ENCODE peak calls at places on chromosome 13, in seven cellular contexts. B, Y, A, E, Z, G and C are unnamed samples.

GRCh38 chr13:100989424-100989823 is 314.8 kb upstream of the TMTC4 start:
- DNase-seq in Z (no peak), B (no peak), A (no peak), E (no peak), G (no peak), Y (no peak), C (no peak)

GRCh38 chr13:92345627-92346026 is 881.0 kb upstream of the GPC6 start:
- DNase-seq in E (no peak), G (no peak), A (no peak), B (no peak), Y (no peak), Z (no peak), C (no peak)

GRCh38 chr13:45811891-45812583 is 39.5 kb downstream of the SIAH3 start:
- DNase-seq in Z (no peak), E (no peak), B (no peak), Y (no peak), A (no peak), G (no peak), C (no peak)

GRCh38 chr13:75666646-75667351 is 30.7 kb downstream of the LMO7 start:
- DNase-seq in E (no peak), G (no peak), Z (no peak), Y (peak; percentile 48), B (no peak), A (no peak), C (no peak)

GRCh38 chr13:99316657-99317244 is 9.6 kb upstream of the GPR183 start:
- DNase-seq in Y (no peak), Z (no peak), B (no peak), A (no peak), G (no peak), E (no peak), C (no peak)

GRCh38 chr13:107767119-107767518 is 448.2 kb downstream of the LIG4 start:
- DNase-seq in E (no peak), Z (no peak), Y (no peak), A (no peak), B (no peak), G (no peak), C (no peak)

GRCh38 chr13:35526577-35526976 is 50.1 kb upstream of the MAB21L1 start:
- DNase-seq in B (no peak), Z (no peak), Y (no peak), A (no peak), G (no peak), E (no peak), C (no peak)

GRCh38 chr13:63690672-63691071 is 2275.0 kb upstream of the PCDH20 start:
- DNase-seq in E (no peak), Y (no peak), G (no peak), A (no peak), B (no peak), Z (no peak), C (no peak)

GRCh38 chr13:50229935-50230334 is 214.7 kb downstream of the KCNRG start:
- DNase-seq in B (no peak), Z (no peak), E (no peak), A (no peak), G (no peak), Y (no peak), C (no peak)